ENCODE peak calls at places on chromosomes 5 and 9, in four cellular contexts. C is MV-4-11, P is progenitor cell of endocrine pancreas, F is NCI-H2081. T is an unnamed sample.

GRCh38 chr9:21974542-21975409 is 19.4 kb downstream of the CDKN2A start:
- DNase-seq in P (peak; percentile 30), C (no peak), F (peak; percentile 93), T (no peak)

GRCh38 chr9:135154050-135154570 is 66.6 kb downstream of the OLFM1 start:
- DNase-seq in P (no peak), C (no peak), F (no peak), T (no peak)

GRCh38 chr9:86075132-86075807 is 24.1 kb downstream of the GOLM1 start:
- DNase-seq in P (no peak), C (peak; percentile 56), F (peak; percentile 14), T (no peak)

GRCh38 chr5:83720805-83721431 is at the start of gene HAPLN1:
- DNase-seq in F (no peak), C (no peak), P (no peak), T (no peak)

GRCh38 chr9:76574171-76574767 is 115.3 kb downstream of the GCNT1 start:
- DNase-seq in F (no peak), P (no peak), C (peak; percentile 93), T (no peak)

GRCh38 chr9:119003882-119004617 is 365.2 kb downstream of the BRINP1 start:
- DNase-seq in C (no peak), P (no peak), F (no peak), T (no peak)

GRCh38 chr9:130794923-130795495 is 40.0 kb upstream of the ABL1 start:
- DNase-seq in P (no peak), F (no peak), C (peak; percentile 45), T (no peak)

GRCh38 chr5:135429326-135429725 is 17.8 kb downstream of the DCANP1 start:
- DNase-seq in F (no peak), P (no peak), C (peak; percentile 66), T (no peak)

GRCh38 chr5:137498301-137498735 is 808 bp downstream of the SPOCK1 start:
- DNase-seq in P (peak; percentile 26), F (peak; percentile 9), C (no peak), T (no peak)

GRCh38 chr9:88583901-88584596 is 49.1 kb downstream of the NXNL2 start:
- DNase-seq in F (no peak), C (no peak), P (no peak), T (no peak)

GRCh38 chr5:120146787-120147186 is 317.3 kb upstream of the PRR16 start:
- DNase-seq in P (no peak), C (no peak), F (no peak), T (no peak)

GRCh38 chr9:99431103-99431502 is 209.0 kb downstream of the SEC61B start:
- DNase-seq in C (no peak), P (no peak), F (no peak), T (no peak)

GRCh38 chr5:35884125-35884788 is 27.6 kb downstream of the IL7R start:
- DNase-seq in P (no peak), C (peak; percentile 88), F (no peak), T (no peak)

GRCh38 chr5:111762895-111763294 is 5.9 kb upstream of the NREP start:
- DNase-seq in C (no peak), P (no peak), F (no peak), T (no peak)

GRCh38 chr9:35859310-35859994 is 10.7 kb downstream of the OR13J1 start:
- DNase-seq in P (peak; percentile 6), C (peak; percentile 18), F (no peak), T (no peak)

GRCh38 chr5:114249838-114250237 is 112.0 kb upstream of the KCNN2 start:
- DNase-seq in C (no peak), P (no peak), F (no peak), T (no peak)

GRCh38 chr5:160635046-160635445 is 213.4 kb downstream of the PTTG1 start:
- DNase-seq in C (peak; percentile 45), F (no peak), P (no peak), T (no peak)

GRCh38 chr5:111854196-111854595 is 97.2 kb upstream of the NREP start:
- DNase-seq in F (no peak), P (no peak), C (no peak), T (no peak)

T was measured in stimulated activated CD8-positive, alpha-beta memory T cell treated with anti-CD3 and anti-CD28 coated beads, Interleukin-4, amount 100 ng/mL, for 4 hours.